ENCODE peak calls at places on chromosome 3, in six cellular contexts. I is effector memory CD8-positive, alpha-beta T cell; T is EL; O is GM13976; B is NCI-H1930; W is NCI-H345. M is an unnamed sample.

GRCh38 chr3:46143951-46144473 is 64.1 kb downstream of the CCR1 start:
- DNase-seq in O (no peak), W (no peak), T (no peak), B (no peak), I (no peak), M (no peak)

GRCh38 chr3:28326458-28326926 is 22.0 kb upstream of the ZCWPW2 start:
- DNase-seq in B (no peak), T (no peak), O (no peak), W (no peak), I (peak), M (no peak)

GRCh38 chr3:115401298-115401697 is 222.0 kb upstream of the GAP43 start:
- DNase-seq in T (peak), W (no peak), I (no peak), O (no peak), B (no peak), M (no peak)

GRCh38 chr3:12670365-12670764 is 6.4 kb upstream of the RAF1 start:
- DNase-seq in B (no peak), I (no peak), O (no peak), T (no peak), W (no peak), M (no peak)

GRCh38 chr3:11136871-11137626 is 17.2 kb upstream of the HRH1 start:
- DNase-seq in T (peak), B (no peak), I (no peak), O (no peak), W (no peak), M (peak)

GRCh38 chr3:43285644-43286043 is 696 bp upstream of the SNRK start:
- DNase-seq in T (no peak), I (no peak), W (no peak), O (no peak), B (no peak), M (no peak)

GRCh38 chr3:187334904-187335303 is 33.3 kb upstream of the RTP4 start:
- DNase-seq in T (no peak), B (no peak), O (no peak), W (no peak), I (no peak), M (no peak)

GRCh38 chr3:108117245-108117644 is 26.4 kb upstream of the CD47 start:
- DNase-seq in O (no peak), I (no peak), W (no peak), T (peak), B (no peak), M (no peak)

GRCh38 chr3:178170698-178171535 is 365.3 kb upstream of the KCNMB2 start:
- DNase-seq in I (no peak), O (no peak), W (no peak), B (no peak), T (peak), M (no peak)

GRCh38 chr3:128278130-128278529 is 124.8 kb downstream of the EEFSEC start:
- DNase-seq in I (no peak), W (no peak), T (peak), B (no peak), O (no peak), M (no peak)

GRCh38 chr3:193783166-193783896 is 190.3 kb downstream of the OPA1 start:
- DNase-seq in W (no peak), O (no peak), I (no peak), T (peak), B (no peak), M (no peak)

GRCh38 chr3:53672987-53673386 is 173.2 kb downstream of the CHDH start:
- DNase-seq in W (no peak), I (no peak), T (no peak), O (no peak), B (no peak), M (no peak)

GRCh38 chr3:195559723-195560409 is 16.7 kb upstream of the PPP1R2 start:
- DNase-seq in W (no peak), I (no peak), T (no peak), O (no peak), B (no peak), M (no peak)

GRCh38 chr3:100682056-100682853 is 27.0 kb upstream of the TFG start:
- DNase-seq in I (no peak), T (peak), W (no peak), B (no peak), O (no peak), M (no peak)

GRCh38 chr3:38438421-38438820 is 15.3 kb upstream of the ACVR2B start:
- DNase-seq in T (peak), I (peak), W (no peak), O (no peak), B (no peak), M (no peak)

M was measured in osteoblast.